ENCODE peak calls at places on chromosome 3, in eight cellular contexts. H is left ventricle myocardium inferior; T is GM23338; M is CD8-positive, alpha-beta memory T cell; R is colonic mucosa; D is right cardiac atrium; S is SJSA1; J is psoas muscle. Y is an unnamed sample.
A peak's percentile ranks its signal among the peaks of the same experiment; 100 is the strongest.

GRCh38 chr3:155712008-155712407 is 32.9 kb downstream of the PLCH1 start:
- DNase-seq in H (no peak), T (no peak), M (no peak), R (no peak), D (no peak), S (no peak), J (no peak), Y (no peak)

GRCh38 chr3:135081451-135082434 is 286.7 kb downstream of the EPHB1 start:
- DNase-seq in H (no peak), T (no peak), M (no peak), R (no peak), D (no peak), S (no peak), J (no peak), Y (no peak)

GRCh38 chr3:177281292-177281942 is 84.1 kb upstream of the TBL1XR1 start:
- DNase-seq in H (no peak), T (no peak), M (no peak), R (no peak), D (no peak), S (no peak), J (no peak), Y (no peak)

GRCh38 chr3:98021821-98022220 is 13.3 kb downstream of the GABRR3 start:
- DNase-seq in H (no peak), T (no peak), M (no peak), R (no peak), D (no peak), S (no peak), J (no peak), Y (no peak)

GRCh38 chr3:113769551-113769950 is 22.7 kb downstream of the ATP6V1A start:
- DNase-seq in H (no peak), T (no peak), M (no peak), R (no peak), D (no peak), S (no peak), J (no peak), Y (no peak)

GRCh38 chr3:172319653-172320052 is 128.6 kb downstream of the GHSR start:
- DNase-seq in H (no peak), T (no peak), M (no peak), R (no peak), D (no peak), S (no peak), J (no peak), Y (no peak)

GRCh38 chr3:53592862-53593261 is 98.5 kb downstream of the CACNA1D start:
- DNase-seq in H (no peak), T (no peak), M (no peak), R (no peak), D (no peak), S (no peak), J (no peak), Y (no peak)

GRCh38 chr3:71484047-71484446 is 99.5 kb downstream of the FOXP1 start:
- DNase-seq in H (no peak), T (no peak), M (no peak), R (no peak), D (no peak), S (no peak), J (no peak), Y (no peak)

GRCh38 chr3:47406762-47407149 is 25.9 kb downstream of the PTPN23 start:
- DNase-seq in H (no peak), T (peak; percentile 37), M (no peak), R (no peak), D (no peak), S (no peak), J (no peak), Y (no peak)

GRCh38 chr3:111616417-111617105 is 21.4 kb upstream of the ZBED2 start:
- DNase-seq in H (no peak), T (no peak), M (peak; percentile 42), R (no peak), D (peak; percentile 35), S (peak; percentile 47), J (no peak), Y (no peak)

GRCh38 chr3:40930772-40931171 is 268.5 kb upstream of the CTNNB1 start:
- DNase-seq in H (no peak), T (no peak), M (no peak), R (no peak), D (no peak), S (no peak), J (no peak), Y (no peak)

GRCh38 chr3:193743702-193744047 is 150.7 kb downstream of the OPA1 start:
- DNase-seq in H (no peak), T (no peak), M (no peak), R (no peak), D (no peak), S (no peak), J (no peak), Y (no peak)

GRCh38 chr3:101042996-101043686 is 49.9 kb upstream of the ABI3BP start:
- DNase-seq in H (no peak), T (no peak), M (no peak), R (no peak), D (no peak), S (no peak), J (no peak), Y (no peak)

GRCh38 chr3:194407423-194407822 is 8.4 kb upstream of the GP5 start:
- DNase-seq in H (no peak), T (no peak), M (no peak), R (no peak), D (no peak), S (no peak), J (no peak), Y (no peak)

GRCh38 chr3:61875073-61875472 is 313.7 kb downstream of the PTPRG start:
- DNase-seq in H (no peak), T (peak; percentile 82), M (no peak), R (no peak), D (no peak), S (no peak), J (no peak), Y (no peak)

GRCh38 chr3:30511524-30512278 is 94.7 kb upstream of the TGFBR2 start:
- DNase-seq in H (no peak), T (no peak), M (no peak), R (no peak), D (no peak), S (peak; percentile 52), J (peak; percentile 20), Y (peak; percentile 27)
- H3K4me3 ChIP-seq in H (no peak overlapping the region), T (no peak overlapping the region), M (no peak overlapping the region), R (no peak overlapping the region), D (no peak overlapping the region), S (no peak overlapping the region), J (no peak overlapping the region), Y (no peak overlapping the region)

GRCh38 chr3:45599424-45599886 is 4.9 kb downstream of the LIMD1 start:
- DNase-seq in H (peak; percentile 54), T (no peak), M (no peak), R (peak; percentile 60), D (peak; percentile 69), S (no peak), J (no peak), Y (peak; percentile 82)
- H3K27ac ChIP-seq in H (peak overlapping the region; percentile 98), T (no peak overlapping the region), M (no peak overlapping the region), R (peak overlapping the region; percentile 45), D (peak overlapping the region; percentile 46), S (no peak overlapping the region), J (peak overlapping the region; percentile 98), Y (peak overlapping the region; percentile 96)

GRCh38 chr3:168093790-168094189 is 1.9 kb downstream of the GOLIM4 start:
- DNase-seq in H (no peak), T (no peak), M (no peak), R (no peak), D (no peak), S (no peak), J (no peak), Y (no peak)

GRCh38 chr3:168094877-168095610 is 680 bp downstream of the GOLIM4 start:
- DNase-seq in H (peak; percentile 64), T (peak; percentile 81), M (peak; percentile 5), R (peak; percentile 71), D (peak; percentile 88), S (peak; percentile 66), J (peak; percentile 66), Y (peak; percentile 56)

GRCh38 chr3:168093229-168093628 is 2.5 kb downstream of the GOLIM4 start:
- DNase-seq in H (no peak), T (no peak), M (no peak), R (no peak), D (no peak), S (no peak), J (no peak), Y (no peak)

GRCh38 chr3:168095611-168096209 is at the start of gene GOLIM4:
- DNase-seq in H (peak; percentile 96), T (peak; percentile 95), M (peak; percentile 36), R (peak; percentile 96), D (peak; percentile 98), S (peak; percentile 97), J (peak; percentile 96), Y (peak; percentile 96)

DNA sequence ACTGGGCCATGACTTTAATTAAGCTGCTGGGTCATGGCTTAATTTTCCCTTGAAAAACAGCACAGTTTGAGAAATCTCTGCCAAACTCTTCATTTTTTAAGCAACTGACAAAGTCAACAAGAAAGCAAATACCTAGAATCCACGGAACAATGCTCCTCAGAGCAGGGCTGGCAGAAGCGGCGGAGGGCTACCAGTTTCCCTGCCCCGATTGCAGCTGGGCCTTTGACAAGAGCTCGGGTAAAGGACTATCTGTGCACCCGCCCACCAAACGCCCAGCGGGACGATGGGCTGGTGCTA is 1.2 kb downstream of the GOLIM4 start:
- DNase-seq in H (no peak), T (no peak), M (no peak), R (no peak), D (peak; percentile 80), S (no peak), J (no peak), Y (no peak)
- H3K4me3 ChIP-seq in H (peak overlapping the region; percentile 89), T (peak overlapping the region; percentile 79), M (peak overlapping the region; percentile 39), R (peak overlapping the region; percentile 69), D (peak overlapping the region; percentile 64), S (peak overlapping the region; percentile 73), J (peak overlapping the region; percentile 92), Y (peak overlapping the region; percentile 92)

GRCh38 chr3:13288732-13289718 is 131.1 kb downstream of the NUP210 start:
- DNase-seq in H (no peak), T (no peak), M (no peak), R (no peak), D (no peak), S (no peak), J (no peak), Y (no peak)
- H3K27ac ChIP-seq in H (no peak overlapping the region), T (no peak overlapping the region), M (no peak overlapping the region), R (no peak overlapping the region), D (no peak overlapping the region), S (no peak overlapping the region), J (no peak overlapping the region), Y (no peak overlapping the region)

DNA sequence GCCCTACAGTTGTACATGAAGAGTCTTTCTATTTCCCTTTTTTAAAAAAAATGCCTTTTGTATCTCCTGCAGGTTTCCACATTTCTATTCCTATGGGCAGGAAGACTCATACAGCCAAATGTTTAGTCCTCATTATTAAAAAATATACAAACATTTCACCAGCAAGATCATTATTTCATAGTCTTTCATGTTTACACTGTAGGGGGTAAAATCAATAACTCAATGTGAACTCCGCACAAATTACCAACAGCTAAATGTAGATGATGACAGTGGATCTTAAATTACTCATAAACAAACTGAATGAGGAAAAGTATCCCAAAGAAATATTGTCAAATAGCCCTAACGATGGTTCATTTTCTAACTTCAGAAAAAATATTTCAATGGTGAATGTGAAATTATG is 99.5 kb downstream of the MAGI1 start:
- DNase-seq in H (no peak), T (no peak), M (no peak), R (no peak), D (no peak), S (no peak), J (no peak), Y (no peak)
- H3K4me3 ChIP-seq in H (no peak overlapping the region), T (no peak overlapping the region), M (no peak overlapping the region), R (no peak overlapping the region), D (no peak overlapping the region), S (no peak overlapping the region), J (no peak overlapping the region), Y (no peak overlapping the region)